ENCODE peak calls at places on chromosome 4, in five cellular contexts. A is cardiac muscle cell; G is colonic mucosa; Y is prostate gland; K is CD8-positive, alpha-beta memory T cell. M is an unnamed sample.

GRCh38 chr4:122047706-122048425 is 96.0 kb upstream of the TRPC3 start:
- DNase-seq in K (peak), A (no peak), G (no peak), Y (no peak), M (no peak)

GRCh38 chr4:140070369-140070768 is 83.6 kb downstream of the MAML3 start:
- DNase-seq in K (no peak), A (no peak), Y (no peak), G (no peak), M (no peak)

GRCh38 chr4:7821245-7822165 is 118.2 kb downstream of the AFAP1 start:
- DNase-seq in A (peak), G (no peak), Y (no peak), K (no peak), M (peak)

GRCh38 chr4:42750831-42751230 is 93.9 kb upstream of the ATP8A1 start:
- DNase-seq in Y (no peak), G (no peak), A (no peak), K (no peak), M (no peak)

GRCh38 chr4:24747234-24747975 is 48.0 kb upstream of the SOD3 start:
- DNase-seq in Y (no peak), A (no peak), K (no peak), G (no peak), M (no peak)

GRCh38 chr4:96183630-96184029 is 343.7 kb downstream of the PDHA2 start:
- DNase-seq in G (no peak), K (no peak), Y (no peak), A (no peak), M (no peak)

GRCh38 chr4:143337600-143338287 is 1.1 kb downstream of the GAB1 start:
- DNase-seq in A (peak), Y (peak), G (peak), K (no peak), M (peak)

GRCh38 chr4:72568959-72569718 is at the start of gene ADAMTS3:
- DNase-seq in K (no peak), G (peak), A (peak), Y (peak), M (peak)

GRCh38 chr4:11471613-11472012 is 42.9 kb upstream of the HS3ST1 start:
- DNase-seq in G (peak), A (peak), Y (no peak), K (peak), M (peak)

GRCh38 chr4:104451573-104451972 is 43.1 kb downstream of the CXXC4 start:
- DNase-seq in A (peak), K (no peak), Y (no peak), G (no peak), M (no peak)

GRCh38 chr4:158624889-158625478 is 46.7 kb downstream of the C4orf46 start:
- DNase-seq in Y (no peak), G (peak), A (peak), K (no peak), M (peak)

GRCh38 chr4:23894021-23894420 is 4.2 kb upstream of the PPARGC1A start:
- DNase-seq in G (no peak), K (no peak), Y (no peak), A (no peak), M (no peak)

GRCh38 chr4:141352775-141353544 is 132.3 kb downstream of the ZNF330 start:
- DNase-seq in Y (no peak), A (peak), K (no peak), G (no peak), M (peak)

GRCh38 chr4:73692284-73692683 is 48.1 kb upstream of the CXCL8 start:
- DNase-seq in A (peak), Y (peak), G (no peak), K (no peak), M (no peak)

GRCh38 chr4:96102541-96103018 is 262.7 kb downstream of the PDHA2 start:
- DNase-seq in K (no peak), G (no peak), A (peak), Y (no peak), M (peak)

GRCh38 chr4:143085224-143085623 is 99.5 kb upstream of the USP38 start:
- DNase-seq in A (peak), Y (no peak), G (no peak), K (no peak), M (peak)

GRCh38 chr4:8595237-8596087 is 2.9 kb downstream of the CPZ start:
- DNase-seq in Y (no peak), G (no peak), K (no peak), A (no peak), M (peak)

GRCh38 chr4:153792007-153792892 is 3.4 kb upstream of the SFRP2 start:
- DNase-seq in Y (no peak), G (peak), A (peak), K (no peak), M (peak)

GRCh38 chr4:8858188-8858924 is 13.3 kb downstream of the HMX1 start:
- DNase-seq in K (no peak), A (no peak), Y (no peak), G (no peak), M (no peak)

GRCh38 chr4:117965608-117966007 is 68.7 kb upstream of the NDST3 start:
- DNase-seq in G (no peak), K (no peak), A (no peak), Y (no peak), M (no peak)

GRCh38 chr4:83618431-83618830 is 82.5 kb downstream of the GPAT3 start:
- DNase-seq in K (no peak), Y (no peak), G (peak), A (peak), M (peak)

GRCh38 chr4:4947721-4948120 is 71.5 kb downstream of the CYTL1 start:
- DNase-seq in K (no peak), A (no peak), Y (no peak), G (no peak), M (no peak)

GRCh38 chr4:89110541-89110985 is 770 bp upstream of the TIGD2 start:
- DNase-seq in Y (no peak), G (no peak), A (no peak), K (no peak), M (no peak)

GRCh38 chr4:24519649-24520048 is 64.7 kb downstream of the DHX15 start:
- DNase-seq in A (peak), Y (no peak), G (no peak), K (no peak), M (peak)

GRCh38 chr4:168153596-168154440 is 61.5 kb downstream of the ANXA10 start:
- DNase-seq in G (peak), K (peak), A (peak), Y (peak), M (peak)

GRCh38 chr4:54571293-54571723 is 86.4 kb upstream of the KIT start:
- DNase-seq in G (no peak), K (no peak), A (no peak), Y (no peak), M (no peak)

GRCh38 chr4:82733636-82734035 is 65.0 kb downstream of the SCD5 start:
- DNase-seq in Y (no peak), A (peak), G (no peak), K (no peak), M (no peak)

GRCh38 chr4:48499551-48500066 is 9.6 kb downstream of the ZAR1 start:
- DNase-seq in A (no peak), Y (no peak), G (no peak), K (no peak), M (no peak)
- H3K4me3 ChIP-seq in A (no peak), Y (no peak), G (no peak), K (no peak), M (no peak)

DNA sequence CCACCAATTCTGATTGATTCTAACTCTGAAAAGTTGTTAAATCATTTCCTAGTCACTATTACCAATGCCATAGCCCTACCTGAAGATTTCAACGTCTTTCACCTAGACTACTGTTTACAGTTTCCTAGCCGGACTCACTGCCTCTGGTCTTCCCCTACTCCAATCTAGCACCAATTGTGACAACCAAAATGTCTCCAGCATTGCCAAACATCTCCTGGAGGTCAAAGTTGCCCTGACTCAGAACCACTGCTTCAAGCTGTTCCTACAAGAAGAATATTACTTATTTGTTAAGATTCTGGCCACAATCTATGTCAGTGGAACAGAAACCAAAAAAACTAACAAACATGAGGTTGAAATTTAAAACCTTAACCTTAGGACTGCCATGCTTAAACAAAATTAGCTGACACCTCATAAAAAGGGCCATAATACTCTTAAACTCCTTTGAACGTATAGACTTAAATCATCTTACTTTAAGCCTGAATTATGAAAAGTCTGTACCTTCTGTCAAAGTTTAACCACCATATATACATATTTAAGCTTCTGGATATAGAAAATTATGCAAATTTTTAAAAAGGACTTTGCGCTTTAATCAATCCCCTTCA is 2.1 kb downstream of the PDS5A start:
- DNase-seq in Y (no peak), K (no peak), A (peak), G (no peak), M (peak)
- H3K4me3 ChIP-seq in Y (no peak), K (peak), A (peak), G (peak), M (peak)

DNA sequence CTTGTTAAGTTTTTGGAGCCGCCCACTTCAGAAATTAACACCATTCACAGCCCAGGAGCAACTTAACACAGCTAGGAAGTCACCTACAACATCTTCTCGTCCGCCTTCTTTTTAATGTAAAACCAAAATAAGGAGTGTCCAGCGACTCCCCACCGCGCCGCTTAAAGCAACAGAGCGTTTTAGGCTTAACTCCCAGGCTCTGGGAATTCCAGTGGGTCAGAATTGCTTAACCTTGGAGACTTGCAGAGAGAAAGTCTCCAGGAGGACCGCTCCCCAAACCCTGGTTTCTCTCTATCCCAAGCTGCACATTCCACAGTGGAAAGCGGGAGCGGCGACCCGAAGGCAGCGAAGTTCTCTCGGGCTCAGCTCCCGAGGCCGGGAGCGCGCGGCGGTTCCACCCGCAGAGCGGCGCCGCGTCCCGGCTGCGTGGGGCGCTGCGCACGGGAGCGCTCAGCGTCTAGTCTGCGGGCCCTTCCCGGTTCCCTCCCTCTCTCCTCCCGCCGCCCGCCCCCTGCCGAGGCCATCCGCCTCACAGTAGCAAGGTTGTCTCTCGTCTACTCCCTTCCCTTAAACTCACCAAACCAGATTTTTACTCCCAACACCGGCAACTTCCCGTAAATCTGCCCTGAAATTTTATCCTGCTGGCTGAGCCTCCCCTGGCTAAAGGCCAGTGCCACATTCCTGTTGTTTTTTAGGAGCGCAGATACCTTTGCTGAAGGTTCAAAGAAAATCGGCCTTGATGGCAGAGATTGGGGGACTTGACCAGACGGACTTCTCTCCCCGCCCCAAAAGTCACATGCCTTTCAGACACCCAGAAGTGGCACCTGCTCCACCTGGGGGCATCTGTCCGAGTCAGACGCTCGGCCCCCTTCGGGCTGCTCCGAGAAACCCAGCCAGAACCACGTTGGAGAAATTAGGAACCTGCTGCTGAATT is at the start of gene RBM47:
- DNase-seq in K (no peak), Y (peak), A (peak), G (peak), M (peak)
- H3K4me3 ChIP-seq in K (peak), Y (peak), A (peak), G (peak), M (peak)

GRCh38 chr4:175234162-175234561 is 316.0 kb downstream of the ADAM29 start:
- DNase-seq in G (no peak), Y (no peak), A (no peak), K (no peak), M (no peak)
- H3K4me3 ChIP-seq in G (no peak), Y (no peak), A (no peak), K (no peak), M (no peak)

GRCh38 chr4:69858683-69859082 is 1.3 kb downstream of the SULT1E1 start:
- DNase-seq in Y (no peak), A (peak), K (no peak), G (no peak), M (peak)
- H3K4me3 ChIP-seq in Y (no peak), A (no peak), K (no peak), G (no peak), M (peak)

GRCh38 chr4:102808009-102808408 is 19.3 kb downstream of the UBE2D3 start:
- DNase-seq in A (no peak), G (no peak), K (no peak), Y (no peak), M (no peak)
- H3K4me3 ChIP-seq in A (no peak), G (no peak), K (no peak), Y (no peak), M (no peak)

DNA sequence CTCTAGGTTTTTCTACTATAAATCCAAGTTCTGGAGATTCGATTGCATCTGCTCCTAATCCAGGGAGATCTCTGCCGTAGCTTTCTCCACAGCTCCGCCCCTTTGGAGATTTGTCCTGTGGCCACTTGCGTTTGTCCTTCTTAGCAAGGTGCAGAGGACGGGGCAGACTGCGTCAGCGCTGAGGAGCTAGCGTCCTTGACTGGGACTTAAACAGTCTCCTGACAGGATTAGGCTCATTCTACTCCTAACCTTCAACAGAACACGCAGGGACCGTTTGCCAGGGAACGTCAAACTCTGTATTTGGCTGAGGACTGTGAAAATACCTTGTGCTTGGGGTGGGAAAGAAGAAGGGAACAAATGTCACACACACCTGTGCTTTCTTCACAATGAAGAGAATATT is 38.6 kb downstream of the SORBS2 start:
- DNase-seq in G (no peak), K (no peak), Y (no peak), A (no peak), M (no peak)
- H3K4me3 ChIP-seq in G (peak), K (no peak), Y (no peak), A (peak), M (no peak)

GRCh38 chr4:39446842-39447573 is 11.7 kb downstream of the RPL9 start:
- DNase-seq in Y (peak), K (peak), G (peak), A (peak), M (peak)
- H3K4me3 ChIP-seq in Y (peak), K (peak), G (peak), A (no peak), M (peak)

DNA sequence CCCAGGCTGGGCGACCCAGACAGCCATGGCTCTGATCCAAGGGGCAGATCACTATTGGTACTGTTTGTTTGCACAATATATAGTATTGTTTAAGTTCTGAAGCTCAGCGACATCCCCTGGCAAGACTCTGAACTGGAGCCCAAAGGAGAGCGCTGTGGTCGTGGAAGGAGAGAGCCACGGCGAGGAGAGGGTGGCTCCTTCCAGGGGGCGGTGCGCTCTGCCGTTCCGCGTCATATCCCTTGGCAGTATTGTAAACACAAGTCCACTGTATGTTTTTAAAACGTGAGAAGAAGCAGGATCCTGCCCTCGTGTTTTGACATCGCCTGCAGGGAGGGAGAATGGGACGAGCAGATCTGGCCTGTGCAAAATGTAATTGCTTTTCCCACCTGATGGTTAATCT is 185.5 kb downstream of the RAB28 start:
- DNase-seq in Y (no peak), K (no peak), A (no peak), G (no peak), M (no peak)
- H3K4me3 ChIP-seq in Y (no peak), K (no peak), A (no peak), G (no peak), M (no peak)

GRCh38 chr4:69787879-69788278 is 27.5 kb upstream of the SULT1B1 start:
- DNase-seq in Y (no peak), K (no peak), A (no peak), G (no peak), M (no peak)

GRCh38 chr4:69782651-69783310 is 22.4 kb upstream of the SULT1B1 start:
- DNase-seq in G (no peak), Y (no peak), K (no peak), A (no peak), M (no peak)

GRCh38 chr4:69781458-69782418 is 21.3 kb upstream of the SULT1B1 start:
- DNase-seq in K (no peak), Y (no peak), A (no peak), G (no peak), M (no peak)

GRCh38 chr4:69786547-69786946 is 26.1 kb upstream of the SULT1B1 start:
- DNase-seq in G (no peak), A (no peak), K (no peak), Y (no peak), M (no peak)
- H3K4me3 ChIP-seq in G (no peak), A (no peak), K (no peak), Y (no peak), M (no peak)

M was measured in cardiac fibroblast.